ENCODE peak calls at places on chromosomes 12 and 14, in nine cellular contexts. O, L, S, T, D, K, G, P and N are unnamed samples.

GRCh38 chr12:9365296-9365695 is 157.1 kb upstream of the PZP start:
- DNase-seq in O (no peak), D (no peak), T (no peak), S (no peak), P (no peak), G (no peak), L (no peak), K (no peak), N (no peak)

GRCh38 chr12:93668919-93669418 is 8.2 kb upstream of the CRADD start:
- DNase-seq in P (no peak), G (peak; percentile 42), T (no peak), D (no peak), O (no peak), L (no peak), K (no peak), S (no peak), N (no peak)

GRCh38 chr14:104342435-104343293 is 204.3 kb downstream of the KIF26A start:
- DNase-seq in D (no peak), O (no peak), K (peak; percentile 31), G (no peak), L (no peak), P (no peak), S (no peak), T (no peak), N (no peak)

GRCh38 chr12:92002673-92003382 is 142.8 kb downstream of the BTG1 start:
- DNase-seq in T (no peak), P (no peak), D (no peak), K (peak; percentile 14), S (no peak), O (no peak), G (no peak), L (peak; percentile 55), N (no peak)

GRCh38 chr12:112506513-112507166 is 87.9 kb downstream of the PTPN11 start:
- DNase-seq in K (no peak), L (no peak), T (no peak), D (no peak), O (no peak), S (no peak), P (no peak), G (no peak), N (no peak)

GRCh38 chr14:102991376-102991775 is 66.0 kb downstream of the CDC42BPB start:
- DNase-seq in L (no peak), P (no peak), T (no peak), D (no peak), S (no peak), K (no peak), G (no peak), O (no peak), N (no peak)

GRCh38 chr14:75542585-75543091 is 20.4 kb downstream of the BATF start:
- DNase-seq in O (peak; percentile 87), D (peak; percentile 73), L (no peak), P (no peak), K (peak; percentile 93), S (no peak), G (peak; percentile 85), T (peak; percentile 32), N (peak; percentile 61)

GRCh38 chr12:77603923-77604322 is 226.8 kb upstream of the NAV3 start:
- DNase-seq in D (no peak), O (no peak), S (no peak), K (no peak), G (no peak), P (no peak), L (no peak), T (no peak), N (no peak)

GRCh38 chr14:35985504-35986218 is 159.5 kb downstream of the BRMS1L start:
- DNase-seq in L (no peak), K (no peak), D (no peak), O (no peak), G (no peak), S (no peak), P (no peak), T (no peak), N (no peak)

GRCh38 chr14:51304428-51304827 is 64.4 kb downstream of the TMX1 start:
- DNase-seq in P (no peak), L (no peak), S (no peak), G (no peak), T (no peak), K (no peak), O (no peak), D (no peak), N (no peak)

GRCh38 chr12:87779858-87780498 is 249.2 kb downstream of the C12orf50 start:
- DNase-seq in L (no peak), T (no peak), S (no peak), O (no peak), P (no peak), D (no peak), K (no peak), G (no peak), N (no peak)

GRCh38 chr12:87782838-87783237 is 246.4 kb downstream of the C12orf50 start:
- DNase-seq in S (no peak), P (no peak), D (no peak), L (no peak), O (no peak), G (no peak), K (no peak), T (no peak), N (no peak)

GRCh38 chr12:87779016-87779415 is 250.2 kb downstream of the C12orf50 start:
- DNase-seq in D (no peak), S (no peak), L (no peak), K (no peak), G (no peak), O (no peak), T (no peak), P (no peak), N (no peak)

DNA sequence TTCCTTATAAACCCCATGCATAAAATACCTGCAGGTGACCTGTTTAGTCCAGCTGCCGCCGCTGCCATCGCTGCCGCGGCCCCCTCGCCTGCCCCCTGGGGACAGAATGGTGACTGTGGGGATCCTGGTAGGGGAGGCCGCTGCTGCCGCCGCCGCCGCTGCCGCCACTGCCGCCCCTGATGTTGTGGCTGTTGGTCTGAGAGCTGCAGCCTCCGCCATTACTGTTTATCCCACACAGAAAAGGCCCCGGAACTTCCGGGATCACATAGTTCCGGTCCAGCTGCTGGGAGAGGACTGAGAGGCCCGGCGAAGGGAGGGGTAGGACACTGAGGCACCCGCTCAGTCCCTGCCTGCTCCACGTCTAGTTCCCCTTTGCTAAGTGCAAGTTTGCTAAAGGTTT is 244.9 kb downstream of the C12orf50 start:
- DNase-seq in G (no peak), L (no peak), P (no peak), T (no peak), S (no peak), K (no peak), D (no peak), O (no peak), N (no peak)
- TF ChIP-seq CTCF in G (no peak), L (no peak), P (no peak), T (no peak), S (no peak), K (no peak), D (no peak), O (no peak), N (no peak)

GRCh38 chr12:27805238-27805637 is 25.2 kb upstream of the MANSC4 start:
- DNase-seq in P (no peak), O (no peak), T (no peak), S (no peak), D (no peak), L (peak; percentile 24), K (no peak), G (no peak), N (no peak)

GRCh38 chr12:27810756-27811155 is 30.7 kb upstream of the MANSC4 start:
- DNase-seq in T (no peak), S (no peak), G (no peak), P (no peak), O (no peak), K (no peak), L (no peak), D (no peak), N (no peak)

GRCh38 chr12:27808831-27809230 is 28.8 kb upstream of the MANSC4 start:
- DNase-seq in G (no peak), L (no peak), T (no peak), P (no peak), O (no peak), K (peak; percentile 9), D (no peak), S (no peak), N (no peak)

GRCh38 chr12:27802936-27803335 is 22.9 kb upstream of the MANSC4 start:
- DNase-seq in T (no peak), O (no peak), K (no peak), L (no peak), D (no peak), G (no peak), P (no peak), S (no peak), N (no peak)

GRCh38 chr12:27807063-27807703 is 27.1 kb upstream of the MANSC4 start:
- DNase-seq in L (no peak), T (no peak), K (no peak), O (no peak), G (no peak), S (no peak), D (no peak), P (no peak), N (no peak)
- TF ChIP-seq CTCF in L (no peak), T (no peak), K (no peak), O (no peak), G (no peak), S (no peak), D (no peak), P (no peak), N (no peak)

DNA sequence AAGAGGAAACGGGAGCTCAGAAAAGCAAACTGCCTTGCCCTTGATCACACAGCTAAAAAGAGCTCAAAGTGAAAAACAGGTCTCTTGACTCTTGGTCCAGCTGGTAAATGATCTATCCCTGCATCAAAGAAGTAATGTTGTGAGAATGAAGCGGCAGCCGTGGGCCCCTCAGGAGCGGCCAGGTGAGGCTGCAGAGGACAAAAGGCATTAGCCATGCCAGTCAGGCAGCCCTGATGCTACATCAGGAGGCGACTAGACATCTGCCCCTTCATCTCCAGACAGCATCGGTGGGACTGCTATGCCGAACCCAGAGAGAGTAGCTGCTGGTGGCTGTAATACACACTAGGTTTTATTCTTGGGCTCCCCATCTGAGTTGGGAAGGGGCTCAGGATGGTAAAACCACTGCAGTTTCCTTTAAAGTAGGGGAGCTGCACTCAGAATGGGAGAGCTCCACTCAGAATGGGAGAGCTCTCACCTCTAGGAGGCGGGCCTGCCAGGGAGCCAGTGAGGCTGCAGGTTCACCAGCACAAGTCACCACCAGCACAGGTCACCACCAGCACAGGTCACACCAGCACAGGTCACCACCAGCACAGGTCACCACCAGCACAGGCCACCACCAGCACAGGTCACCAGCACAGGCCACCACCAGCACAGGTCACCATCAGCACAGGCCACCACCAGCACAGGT is 120.1 kb downstream of the TSPAN9 start:
- DNase-seq in T (no peak), G (no peak), K (no peak), P (no peak), S (no peak), L (no peak), D (no peak), O (no peak), N (no peak)
- TF ChIP-seq CTCF in T (no peak), G (no peak), K (no peak), P (no peak), S (no peak), L (no peak), D (no peak), O (no peak), N (no peak)

DNA sequence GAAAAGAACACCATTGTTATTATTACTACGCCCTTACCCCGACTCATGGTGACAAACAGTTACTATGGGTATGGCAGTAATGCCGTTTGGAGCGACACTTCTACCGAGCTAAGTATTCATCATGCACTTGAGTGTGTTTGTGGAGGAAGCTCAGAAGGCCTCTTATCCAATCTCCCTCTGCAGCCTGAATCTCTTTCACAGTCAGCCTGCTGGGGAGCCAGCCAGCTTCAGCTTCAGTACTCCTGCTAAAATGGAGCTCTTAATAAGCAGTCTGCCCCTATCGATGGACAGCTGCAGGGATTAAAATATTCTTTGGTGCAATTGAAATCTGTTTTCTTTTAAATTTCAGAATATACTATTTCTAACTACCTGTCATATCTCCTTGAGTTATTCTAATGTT is 24.7 kb upstream of the ATP5MC2 start:
- DNase-seq in D (no peak), L (no peak), T (no peak), O (no peak), K (no peak), S (no peak), G (no peak), P (no peak), N (no peak)
- TF ChIP-seq CTCF in D (no peak), L (no peak), T (no peak), O (no peak), K (no peak), S (no peak), G (no peak), P (no peak), N (no peak)